ENCODE peak calls at places on chromosomes 5 and 9, in eight cellular contexts. Y is A549; I is colonic mucosa; F is B cell; W is activated CD8-positive, alpha-beta T cell treated with anti-CD3 and anti-CD28 coated beads for 36 hours; R is CD4-positive, alpha-beta T cell; L is breast epithelium; P is fibroblast of the aortic adventitia. J is an unnamed sample.

GRCh38 chr5:168875839-168876238 is 296.7 kb upstream of the PANK3 start:
- DNase-seq in W (no peak), R (no peak), F (no peak), Y (no peak), P (no peak), I (no peak), L (no peak), J (no peak)

GRCh38 chr5:42970636-42971559 is 69.2 kb downstream of the ANXA2R start:
- DNase-seq in Y (no peak), W (peak), P (no peak), I (no peak), F (no peak), R (no peak), L (no peak), J (no peak)

GRCh38 chr5:135232958-135233357 is 166.1 kb downstream of the MACROH2A1 start:
- DNase-seq in L (peak), Y (no peak), W (no peak), R (no peak), I (no peak), F (no peak), P (no peak), J (no peak)

GRCh38 chr9:109311731-109312130 is 9.1 kb downstream of the EPB41L4B start:
- DNase-seq in F (no peak), I (no peak), P (no peak), Y (no peak), W (peak), R (no peak), L (no peak), J (peak)

GRCh38 chr5:149857499-149857898 is 87.1 kb downstream of the PDE6A start:
- DNase-seq in W (no peak), F (no peak), I (peak), Y (no peak), L (peak), P (no peak), R (no peak), J (no peak)

GRCh38 chr9:92668746-92669526 is 995 bp downstream of the IPPK start:
- DNase-seq in L (peak), W (peak), F (peak), R (no peak), P (peak), I (peak), Y (peak), J (no peak)

GRCh38 chr5:6574537-6574936 is 58.3 kb downstream of the NSUN2 start:
- DNase-seq in Y (no peak), F (no peak), R (no peak), W (no peak), P (no peak), L (no peak), I (no peak), J (no peak)

GRCh38 chr5:180208435-180209081 is 453 bp downstream of the RASGEF1C start:
- DNase-seq in F (no peak), R (no peak), Y (peak), W (no peak), L (no peak), I (no peak), P (no peak), J (no peak)

GRCh38 chr9:16825364-16825763 is 45.1 kb downstream of the BNC2 start:
- DNase-seq in W (no peak), F (no peak), R (no peak), P (peak), L (no peak), Y (no peak), I (no peak), J (no peak)

GRCh38 chr9:121206516-121207370 is 5.1 kb upstream of the RAB14 start:
- DNase-seq in R (no peak), Y (no peak), L (no peak), F (no peak), W (no peak), I (no peak), P (no peak), J (no peak)

GRCh38 chr5:55232194-55232984 is 1.0 kb downstream of the CCNO start:
- DNase-seq in Y (peak), F (peak), I (peak), P (peak), L (no peak), R (no peak), W (no peak), J (peak)

GRCh38 chr9:130779153-130779855 is 55.8 kb upstream of the ABL1 start:
- DNase-seq in W (no peak), F (no peak), L (no peak), I (no peak), P (peak), Y (no peak), R (no peak), J (no peak)

GRCh38 chr5:3994635-3995034 is 399.0 kb downstream of the IRX1 start:
- DNase-seq in P (peak), I (no peak), W (no peak), Y (no peak), F (no peak), L (no peak), R (no peak), J (no peak)

GRCh38 chr9:89519393-89519805 is 21.5 kb upstream of the SEMA4D start:
- DNase-seq in R (no peak), L (no peak), P (no peak), F (no peak), I (no peak), W (no peak), Y (no peak), J (no peak)

GRCh38 chr9:93459432-93459847 is 6.1 kb upstream of the FAM120AOS start:
- DNase-seq in L (no peak), Y (no peak), P (no peak), W (no peak), I (no peak), F (no peak), R (no peak), J (no peak)

GRCh38 chr9:16039103-16039987 is 486.5 kb downstream of the CCDC171 start:
- DNase-seq in P (peak), W (peak), I (peak), F (no peak), L (no peak), R (no peak), Y (no peak), J (no peak)

GRCh38 chr5:39205550-39205949 is 13.8 kb downstream of the FYB1 start:
- DNase-seq in W (peak), I (no peak), R (no peak), Y (no peak), P (no peak), L (no peak), F (no peak), J (no peak)

GRCh38 chr5:10442581-10442980 is 902 bp downstream of the ROPN1L start:
- DNase-seq in Y (no peak), W (no peak), I (no peak), L (no peak), P (no peak), F (no peak), R (no peak), J (peak)

GRCh38 chr9:87503970-87504369 is 6.3 kb downstream of the DAPK1 start:
- DNase-seq in F (no peak), L (no peak), I (no peak), R (no peak), P (no peak), W (peak), Y (no peak), J (no peak)

GRCh38 chr9:135474915-135475314 is 4.7 kb upstream of the PPP1R26 start:
- DNase-seq in I (no peak), P (no peak), W (peak), R (no peak), L (no peak), F (peak), Y (peak), J (peak)

GRCh38 chr5:143066556-143067281 is 296.5 kb downstream of the ARHGAP26 start:
- DNase-seq in F (peak), W (peak), L (no peak), R (no peak), P (no peak), I (no peak), Y (no peak), J (peak)

GRCh38 chr5:13524931-13525330 is 419.6 kb downstream of the DNAH5 start:
- DNase-seq in Y (no peak), P (no peak), I (no peak), R (no peak), F (no peak), L (no peak), W (no peak), J (no peak)

GRCh38 chr5:108773330-108773729 is 25.6 kb downstream of the FER start:
- DNase-seq in I (no peak), L (no peak), Y (no peak), W (no peak), F (no peak), R (no peak), P (no peak), J (no peak)

GRCh38 chr9:113853333-113853732 is 22.8 kb upstream of the ZNF618 start:
- DNase-seq in F (no peak), P (no peak), I (no peak), L (no peak), Y (peak), R (no peak), W (peak), J (no peak)
- TF ChIP-seq CTCF in F (no peak), P (peak), I (peak), L (peak), Y (no peak), R (no peak), W (peak), J (peak)

GRCh38 chr9:71629816-71630215 is 138.5 kb downstream of the CEMIP2 start:
- DNase-seq in Y (no peak), I (no peak), L (no peak), R (no peak), P (no peak), F (no peak), W (no peak), J (no peak)

GRCh38 chr9:71627537-71627936 is 140.8 kb downstream of the CEMIP2 start:
- DNase-seq in L (no peak), Y (no peak), I (no peak), R (no peak), F (no peak), P (no peak), W (no peak), J (no peak)

GRCh38 chr9:71626395-71626794 is 141.9 kb downstream of the CEMIP2 start:
- DNase-seq in Y (no peak), R (no peak), F (no peak), P (no peak), W (no peak), L (no peak), I (no peak), J (no peak)

GRCh38 chr9:71630371-71630770 is 137.9 kb downstream of the CEMIP2 start:
- DNase-seq in Y (no peak), F (no peak), P (no peak), I (no peak), W (no peak), L (no peak), R (no peak), J (no peak)

GRCh38 chr9:71628247-71628646 is 140.1 kb downstream of the CEMIP2 start:
- DNase-seq in L (no peak), I (no peak), Y (no peak), W (peak), R (no peak), P (peak), F (no peak), J (no peak)
- TF ChIP-seq CTCF in L (no peak), I (peak), Y (peak), W (peak), R (peak), P (peak), F (peak), J (no peak)

DNA sequence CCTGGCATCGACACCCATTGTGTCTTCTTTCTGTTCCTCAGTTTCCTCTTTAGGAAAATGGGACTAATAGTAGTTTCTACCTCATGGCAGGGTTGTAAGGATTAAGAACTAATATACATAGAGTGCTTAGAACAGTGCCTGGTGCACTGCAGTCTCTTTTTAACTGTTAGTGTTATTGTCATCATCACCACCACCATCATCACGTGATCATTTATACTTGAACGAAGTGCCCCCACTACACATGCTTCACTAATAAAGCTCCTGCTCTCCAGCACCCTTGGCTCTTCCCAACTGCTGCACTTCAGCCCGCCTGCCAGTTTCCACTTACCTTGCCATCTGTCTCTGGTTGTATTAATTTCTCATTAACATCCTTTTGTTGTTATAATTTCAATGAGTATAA is 35.8 kb upstream of the MAST4 start:
- DNase-seq in L (no peak), R (no peak), P (no peak), Y (no peak), I (no peak), W (no peak), F (no peak), J (no peak)
- TF ChIP-seq CTCF in L (no peak), R (no peak), P (no peak), Y (no peak), I (no peak), W (no peak), F (no peak), J (no peak)

GRCh38 chr9:19641046-19641445 is 147.8 kb downstream of the SLC24A2 start:
- DNase-seq in Y (no peak), F (no peak), W (no peak), P (peak), R (no peak), L (no peak), I (no peak), J (peak)

GRCh38 chr9:19637084-19637483 is 151.8 kb downstream of the SLC24A2 start:
- DNase-seq in P (no peak), W (no peak), R (no peak), Y (no peak), L (no peak), F (no peak), I (no peak), J (no peak)

GRCh38 chr9:19640023-19640422 is 148.8 kb downstream of the SLC24A2 start:
- DNase-seq in R (no peak), P (no peak), Y (no peak), F (no peak), I (no peak), W (no peak), L (no peak), J (no peak)

GRCh38 chr9:19643875-19644274 is 145.0 kb downstream of the SLC24A2 start:
- DNase-seq in I (no peak), F (no peak), R (no peak), Y (no peak), W (no peak), P (no peak), L (no peak), J (no peak)

DNA sequence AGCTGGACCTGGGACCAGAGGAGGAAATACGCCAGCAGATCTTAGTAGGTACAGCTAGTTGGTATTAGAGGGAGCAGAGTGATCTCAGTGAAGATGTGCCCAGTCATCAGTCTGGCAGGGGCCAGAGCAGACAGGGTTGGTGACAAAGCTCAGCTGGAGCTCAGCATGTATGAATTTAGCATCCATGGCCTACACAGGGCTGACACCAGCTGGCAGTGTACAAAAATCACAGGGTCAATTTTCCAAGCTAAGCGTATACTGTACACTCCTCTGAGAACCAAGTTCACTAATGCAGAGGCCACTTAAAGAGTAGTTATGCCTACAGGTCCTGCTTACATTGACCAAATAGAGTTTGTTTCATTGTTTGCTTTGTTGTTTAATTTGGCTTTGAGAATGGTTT is 146.6 kb downstream of the SLC24A2 start:
- DNase-seq in R (no peak), P (peak), Y (no peak), I (no peak), F (no peak), W (no peak), L (no peak), J (no peak)
- TF ChIP-seq CTCF in R (no peak), P (no peak), Y (no peak), I (no peak), F (no peak), W (no peak), L (no peak), J (no peak)

GRCh38 chr5:11494340-11494739 is 409.9 kb downstream of the CTNND2 start:
- DNase-seq in W (no peak), P (peak), Y (no peak), I (no peak), L (no peak), F (no peak), R (no peak), J (no peak)
- TF ChIP-seq CTCF in W (no peak), P (no peak), Y (peak), I (no peak), L (no peak), F (no peak), R (no peak), J (no peak)